ENCODE peak calls at places on chromosomes 4 and X, in six cellular contexts. E, V, R, S, W and D are unnamed samples.

GRCh38 chr4:95124906-95125504 is 367.2 kb downstream of the BMPR1B start:
- DNase-seq in E (peak; percentile 70), V (no peak), R (no peak), S (peak; percentile 47), W (peak; percentile 22), D (peak; percentile 34)

GRCh38 chr4:70601422-70602039 is 9.5 kb downstream of the AMBN start:
- DNase-seq in E (peak; percentile 83), V (no peak), R (peak; percentile 65), S (peak; percentile 49), W (peak; percentile 45), D (peak; percentile 64)

GRCh38 chr4:3047464-3048286 is 26.7 kb downstream of the HTT-AS start:
- DNase-seq in E (peak; percentile 64), V (peak; percentile 67), R (peak; percentile 77), S (no peak), W (peak; percentile 81), D (peak; percentile 71)

GRCh38 chrX:99184153-99184552 is 1225.9 kb downstream of the PCDH19 start:
- DNase-seq in E (no peak), V (no peak), R (peak; percentile 16), S (no peak), W (no peak), D (no peak)

GRCh38 chrX:130702867-130703707 is 199.9 kb downstream of the ENOX2 start:
- DNase-seq in E (peak; percentile 32), V (no peak), R (no peak), S (no peak), W (no peak), D (no peak)

GRCh38 chrX:151985955-151986354 is 11.5 kb upstream of the GABRE start:
- DNase-seq in E (no peak), V (peak; percentile 20), R (no peak), S (peak; percentile 50), W (peak; percentile 35), D (no peak)

GRCh38 chr4:74934016-74934821 is 1.3 kb downstream of the PARM1 start:
- DNase-seq in E (peak; percentile 53), V (peak; percentile 21), R (peak; percentile 51), S (peak; percentile 9), W (peak; percentile 65), D (peak; percentile 34)

GRCh38 chr4:108804648-108805273 is 41.9 kb upstream of the ETNPPL start:
- DNase-seq in E (no peak), V (no peak), R (no peak), S (no peak), W (no peak), D (no peak)

GRCh38 chr4:125750827-125751466 is 436.2 kb downstream of the FAT4 start:
- DNase-seq in E (peak; percentile 62), V (no peak), R (no peak), S (peak; percentile 25), W (no peak), D (peak; percentile 47)

GRCh38 chrX:100928660-100929613 is at the start of gene XKRX:
- DNase-seq in E (peak; percentile 40), V (peak; percentile 20), R (peak; percentile 32), S (peak; percentile 3), W (peak; percentile 80), D (peak; percentile 17)

GRCh38 chr4:117429506-117429905 is 344.1 kb upstream of the TRAM1L1 start:
- DNase-seq in E (no peak), V (no peak), R (no peak), S (no peak), W (no peak), D (no peak)
- TF ChIP-seq CTCF in E (no peak), V (no peak), R (no peak), S (no peak), W (no peak), D (no peak)

DNA sequence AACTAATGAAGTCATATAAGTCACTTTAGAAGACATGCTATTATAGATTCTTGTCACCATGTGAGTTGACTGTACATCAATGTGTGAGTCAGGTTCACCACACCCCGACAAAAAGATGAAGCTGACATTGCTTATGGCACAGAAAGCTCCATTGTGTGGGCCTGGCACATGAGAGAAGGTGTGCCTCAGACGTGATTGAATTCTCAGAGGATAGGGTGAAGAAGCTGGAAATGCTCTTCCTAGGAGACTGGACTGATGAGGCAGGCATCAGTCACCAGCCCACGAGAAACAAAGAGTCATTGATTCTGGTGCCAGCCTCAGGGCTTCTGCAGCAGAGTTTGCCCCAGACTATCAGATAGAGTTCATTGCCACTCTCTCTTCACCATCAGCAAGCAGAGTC is 35.9 kb upstream of the LRAT start:
- DNase-seq in E (peak; percentile 86), V (no peak), R (no peak), S (no peak), W (no peak), D (no peak)
- TF ChIP-seq CTCF in E (no peak), V (no peak), R (no peak), S (no peak), W (no peak), D (no peak)

GRCh38 chrX:149937881-149938426 is 337 bp downstream of the EOLA2 start:
- DNase-seq in E (no peak), V (peak; percentile 22), R (peak; percentile 23), S (peak; percentile 6), W (peak; percentile 22), D (peak; percentile 5)

GRCh38 chrX:149939271-149940014 is 1.2 kb upstream of the EOLA2 start:
- DNase-seq in E (peak; percentile 89), V (peak; percentile 94), R (peak; percentile 97), S (peak; percentile 65), W (peak; percentile 94), D (peak; percentile 87)

GRCh38 chrX:149938427-149939270 is at the start of gene EOLA2:
- DNase-seq in E (peak; percentile 98), V (peak; percentile 94), R (peak; percentile 95), S (peak; percentile 97), W (peak; percentile 93), D (peak; percentile 83)

DNA sequence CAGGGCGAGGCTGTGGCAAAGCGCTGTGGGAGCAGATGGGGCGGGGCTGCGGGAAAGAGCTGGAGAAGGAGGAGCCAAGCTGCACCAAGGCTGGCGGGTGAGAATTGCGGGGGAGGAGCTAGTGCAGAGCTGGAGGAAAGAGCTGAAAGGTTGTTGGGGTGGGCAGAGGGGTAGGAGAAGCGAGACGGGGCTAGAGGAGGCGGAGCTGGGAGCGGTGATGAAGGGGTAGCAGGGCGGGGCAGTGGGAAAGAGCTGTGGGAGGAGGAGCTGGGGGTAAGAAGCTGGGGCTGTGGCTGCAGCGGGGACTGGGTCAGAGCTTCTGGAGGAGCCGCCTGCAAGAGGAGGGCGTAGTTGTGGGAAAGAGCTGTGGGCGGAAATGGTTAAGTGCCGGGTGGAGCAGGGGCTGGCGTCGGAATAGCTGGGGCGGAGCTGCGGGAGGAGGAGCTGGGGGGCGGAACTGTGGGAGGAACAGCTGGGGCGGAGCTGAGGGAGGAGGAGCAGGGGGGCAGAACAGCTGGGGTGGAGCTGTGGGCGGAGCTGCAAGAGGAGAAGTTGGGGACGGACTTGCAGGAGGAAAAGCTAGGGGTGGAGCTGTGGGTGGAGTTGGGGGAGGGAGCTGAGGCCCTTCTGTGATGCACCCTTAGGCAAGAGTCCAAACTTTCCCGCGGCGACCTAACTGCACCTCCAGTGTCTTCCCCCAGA is 1.9 kb upstream of the EOLA2 start:
- DNase-seq in E (peak; percentile 94), V (peak; percentile 93), R (peak; percentile 97), S (peak; percentile 96), W (peak; percentile 92), D (peak; percentile 81)
- TF ChIP-seq CTCF in E (no peak), V (peak; percentile 65), R (peak; percentile 72), S (peak; percentile 23), W (peak; percentile 44), D (no peak)

GRCh38 chr4:1082215-1083182 is 30.9 kb downstream of the RNF212 start:
- DNase-seq in E (peak; percentile 92), V (peak; percentile 26), R (peak; percentile 98), S (peak; percentile 59), W (peak; percentile 74), D (no peak)

GRCh38 chr4:1084796-1085403 is 28.5 kb downstream of the RNF212 start:
- DNase-seq in E (no peak), V (no peak), R (no peak), S (no peak), W (no peak), D (no peak)

GRCh38 chr4:1086011-1086410 is 27.4 kb downstream of the RNF212 start:
- DNase-seq in E (no peak), V (no peak), R (no peak), S (no peak), W (no peak), D (no peak)

GRCh38 chr4:1085404-1085799 is 28.0 kb downstream of the RNF212 start:
- DNase-seq in E (no peak), V (no peak), R (no peak), S (no peak), W (no peak), D (no peak)

GRCh38 chr4:1084394-1084793 is 29.0 kb downstream of the RNF212 start:
- DNase-seq in E (no peak), V (no peak), R (no peak), S (no peak), W (no peak), D (no peak)
- TF ChIP-seq CTCF in E (no peak), V (no peak), R (no peak), S (no peak), W (no peak), D (no peak)

GRCh38 chr4:186658657-186659056 is 65.0 kb downstream of the FAT1 start:
- DNase-seq in E (no peak), V (no peak), R (no peak), S (no peak), W (no peak), D (no peak)
- TF ChIP-seq CTCF in E (no peak), V (no peak), R (no peak), S (no peak), W (no peak), D (no peak)